ENCODE peak calls at places on chromosomes 13 and 19, in eight cellular contexts. O is NCI-H345; C is DMS153; G is stimulated activated CD8-positive, alpha-beta memory T cell treated with anti-CD3 and anti-CD28 coated beads, Interleukin-7, amount 100 ng/mL, for 1 hour; E is stomach; W is activated T-helper 1 cell treated with anti-CD3 and anti-CD28 coated beads, Interleukin-2, amount 50 U/mL, for 16 hours; X is T-helper 2 cell; I is GM20000. A is an unnamed sample.

GRCh38 chr19:29745253-29745652 is 30.2 kb upstream of the C19orf12 start:
- DNase-seq in I (no peak), C (no peak), G (no peak), O (no peak), X (no peak), W (no peak), E (no peak), A (no peak)

GRCh38 chr19:43743059-43743458 is 11.7 kb downstream of the SMG9 start:
- DNase-seq in I (no peak), O (no peak), X (no peak), W (no peak), G (no peak), C (no peak), E (no peak), A (no peak)

GRCh38 chr13:42266464-42266863 is 5.5 kb upstream of the AKAP11 start:
- DNase-seq in G (no peak), C (no peak), X (no peak), E (no peak), I (no peak), O (no peak), W (no peak), A (no peak)

GRCh38 chr13:37127706-37128241 is 22.3 kb upstream of the CSNK1A1L start:
- DNase-seq in I (no peak), G (no peak), C (no peak), O (peak), W (no peak), E (no peak), X (no peak), A (no peak)

GRCh38 chr13:111861766-111862366 is 205.1 kb upstream of the SOX1 start:
- DNase-seq in W (no peak), E (no peak), C (no peak), X (no peak), O (no peak), I (no peak), G (no peak), A (no peak)

GRCh38 chr19:35438527-35438926 is 9.5 kb upstream of the FFAR2 start:
- DNase-seq in W (no peak), E (no peak), O (no peak), C (no peak), G (no peak), X (no peak), I (no peak), A (no peak)

GRCh38 chr13:19890030-19890429 is 26.6 kb upstream of the ZMYM5 start:
- DNase-seq in G (no peak), E (no peak), C (no peak), W (no peak), I (no peak), O (no peak), X (no peak), A (no peak)

GRCh38 chr19:39128511-39129079 is 3.0 kb downstream of the PAK4 start:
- DNase-seq in W (no peak), G (no peak), C (no peak), E (no peak), X (no peak), I (no peak), O (no peak), A (no peak)

A was measured in lung.